ENCODE peak calls at places on chromosome 19, in ten cellular contexts. O, C, K, M, E, D, Y, H, S and Q are unnamed samples. For H3K4me1, the result is how much of the 10 kb centered on the place peaks cover.

GRCh38 chr19:35860818-35861639 is 4.3 kb downstream of the KIRREL2 start:
- DNase-seq in O (peak), C (peak), K (no peak), M (no peak), E (no peak), D (peak), Y (peak), H (no peak), S (no peak), Q (no peak)

GRCh38 chr19:871446-872265 is 12.2 kb downstream of the CFD start:
- DNase-seq in O (no peak), C (peak), K (no peak), M (no peak), E (no peak), D (peak), Y (peak), H (no peak), S (no peak), Q (peak)

GRCh38 chr19:51166846-51167490 is 24.9 kb downstream of the SIGLEC7 start:
- DNase-seq in O (no peak), C (no peak), K (no peak), M (no peak), E (no peak), D (no peak), Y (no peak), H (no peak), S (peak), Q (peak)

GRCh38 chr19:38079926-38080380 is 144.1 kb downstream of the DPF1 start:
- DNase-seq in O (peak), C (peak), K (no peak), M (no peak), E (peak), D (peak), Y (no peak), H (peak), S (no peak), Q (no peak)

GRCh38 chr19:35318679-35319448 is 10.1 kb upstream of the CD22 start:
- DNase-seq in O (peak), C (no peak), K (peak), M (peak), E (peak), D (peak), Y (peak), H (peak), S (peak), Q (peak)

GRCh38 chr19:4454952-4455738 is 2.4 kb downstream of the UBXN6 start:
- DNase-seq in O (no peak), C (no peak), K (no peak), M (no peak), E (no peak), D (no peak), Y (peak), H (no peak), S (no peak), Q (no peak)

GRCh38 chr19:52219611-52220010 is 29.8 kb downstream of the PPP2R1A start:
- DNase-seq in O (peak), C (no peak), K (no peak), M (no peak), E (no peak), D (no peak), Y (no peak), H (no peak), S (no peak), Q (no peak)

GRCh38 chr19:17947815-17948473 is 15.1 kb downstream of the CCDC124 start:
- DNase-seq in O (peak), C (peak), K (peak), M (peak), E (peak), D (peak), Y (peak), H (no peak), S (peak), Q (peak)

GRCh38 chr19:12791345-12792047 is at the start of gene JUNB:
- DNase-seq in O (peak), C (peak), K (peak), M (peak), E (peak), D (peak), Y (peak), H (no peak), S (peak), Q (peak)

GRCh38 chr19:45767410-45767880 is 1.6 kb downstream of the SIX5 start:
- DNase-seq in O (peak), C (peak), K (no peak), M (peak), E (peak), D (peak), Y (peak), H (no peak), S (peak), Q (no peak)

GRCh38 chr19:55358943-55359908 is 3.8 kb downstream of the GARIN5B start:
- DNase-seq in O (no peak), C (no peak), K (no peak), M (no peak), E (no peak), D (no peak), Y (no peak), H (no peak), S (no peak), Q (no peak)

GRCh38 chr19:57947419-57948134 is at the start of gene ZNF256:
- DNase-seq in O (peak), C (peak), K (no peak), M (peak), E (peak), D (peak), Y (peak), H (peak), S (peak), Q (peak)

GRCh38 chr19:58468216-58468839 is 1.4 kb downstream of the ZNF324 start:
- DNase-seq in O (no peak), C (no peak), K (no peak), M (no peak), E (no peak), D (no peak), Y (no peak), H (no peak), S (no peak), Q (no peak)

GRCh38 chr19:28324275-28325060 is 888.5 kb downstream of the UQCRFS1 start:
- DNase-seq in O (no peak), C (peak), K (no peak), M (no peak), E (no peak), D (no peak), Y (no peak), H (no peak), S (no peak), Q (no peak)
- TF ChIP-seq POLR2AphosphoS5 in O (no peak), C (no peak), K (no peak), M (no peak), E (no peak), D (no peak), Y (no peak), H (no peak), S (no peak), Q (no peak)

DNA sequence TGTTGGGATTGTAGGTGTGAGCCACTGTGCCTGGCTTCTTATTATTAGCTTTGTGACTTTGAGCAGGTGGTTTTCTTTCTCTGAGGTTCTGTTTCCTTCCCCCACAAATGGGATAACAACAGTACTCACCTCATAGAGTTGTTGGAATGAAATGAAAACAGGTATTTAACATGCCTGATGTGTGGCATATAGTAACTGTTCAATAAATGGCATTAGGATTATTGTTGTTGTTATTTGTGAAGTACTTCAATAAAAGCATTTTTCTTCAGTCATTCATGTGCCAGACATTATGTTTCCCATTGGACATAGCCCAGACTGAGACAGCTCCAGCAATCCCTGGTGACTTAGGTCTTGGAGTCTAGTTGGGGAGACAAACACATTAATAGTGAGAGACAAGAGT is 1.5 kb downstream of the MEGF8 start:
- DNase-seq in O (no peak), C (no peak), K (no peak), M (no peak), E (no peak), D (no peak), Y (no peak), H (no peak), S (no peak), Q (no peak)
- H3K4me3 ChIP-seq in O (peak), C (peak), K (peak), M (no peak), E (no peak), D (no peak), Y (no peak), H (no peak), S (no peak), Q (no peak)

GRCh38 chr19:41323023-41323422 is 13.1 kb downstream of the CCDC97 start:
- DNase-seq in O (no peak), C (no peak), K (no peak), M (no peak), E (peak), D (no peak), Y (no peak), H (no peak), S (no peak), Q (no peak)
- H3K4me1 ChIP-seq in O (half or more), C (half or more), K (under half), M (under half), E (half or more), D (half or more), Y (half or more), H (under half), S (half or more), Q (half or more)

GRCh38 chr19:49555600-49556411 is 24.6 kb downstream of the NOSIP start:
- DNase-seq in O (peak), C (peak), K (peak), M (no peak), E (peak), D (no peak), Y (peak), H (no peak), S (peak), Q (peak)

GRCh38 chr19:49556412-49557398 is 23.7 kb downstream of the NOSIP start:
- DNase-seq in O (no peak), C (peak), K (no peak), M (no peak), E (no peak), D (no peak), Y (no peak), H (no peak), S (no peak), Q (no peak)

GRCh38 chr19:49553451-49554271 is 25.9 kb downstream of the RCN3 start:
- DNase-seq in O (peak), C (no peak), K (no peak), M (no peak), E (peak), D (peak), Y (no peak), H (no peak), S (no peak), Q (no peak)

GRCh38 chr19:49552749-49553148 is 24.9 kb downstream of the RCN3 start:
- DNase-seq in O (no peak), C (no peak), K (no peak), M (no peak), E (no peak), D (no peak), Y (no peak), H (no peak), S (no peak), Q (no peak)

GRCh38 chr19:49554701-49555181 is 25.6 kb downstream of the NOSIP start:
- DNase-seq in O (no peak), C (no peak), K (no peak), M (no peak), E (peak), D (no peak), Y (no peak), H (no peak), S (no peak), Q (peak)
- TF ChIP-seq POLR2AphosphoS5 in O (no peak), C (no peak), K (no peak), M (peak), E (peak), D (no peak), Y (no peak), H (no peak), S (peak), Q (peak)

GRCh38 chr19:48964205-48965032 is 690 bp upstream of the FTL start:
- DNase-seq in O (peak), C (peak), K (no peak), M (no peak), E (no peak), D (peak), Y (no peak), H (no peak), S (peak), Q (no peak)

GRCh38 chr19:48965033-48965805 is at the start of gene FTL:
- DNase-seq in O (peak), C (peak), K (peak), M (peak), E (peak), D (peak), Y (peak), H (peak), S (peak), Q (peak)

GRCh38 chr19:48962849-48963165 is 2.3 kb upstream of the FTL start:
- DNase-seq in O (no peak), C (peak), K (no peak), M (no peak), E (no peak), D (peak), Y (peak), H (no peak), S (no peak), Q (no peak)

GRCh38 chr19:48962029-48962848 is 2.9 kb upstream of the FTL start:
- DNase-seq in O (peak), C (peak), K (no peak), M (no peak), E (no peak), D (peak), Y (peak), H (no peak), S (peak), Q (peak)

GRCh38 chr19:48963371-48964204 is 1.5 kb upstream of the FTL start:
- DNase-seq in O (peak), C (peak), K (no peak), M (peak), E (peak), D (peak), Y (peak), H (no peak), S (peak), Q (peak)
- H3K4me3 ChIP-seq in O (peak), C (peak), K (peak), M (peak), E (no peak), D (peak), Y (peak), H (peak), S (peak), Q (peak)

GRCh38 chr19:5977222-5977784 is 637 bp downstream of the RANBP3 start:
- DNase-seq in O (no peak), C (no peak), K (no peak), M (no peak), E (no peak), D (no peak), Y (no peak), H (no peak), S (no peak), Q (peak)
- H3K4me1 ChIP-seq in O (half or more), C (under half), K (under half), M (under half), E (under half), D (half or more), Y (under half), H (under half), S (half or more), Q (half or more)

DNA sequence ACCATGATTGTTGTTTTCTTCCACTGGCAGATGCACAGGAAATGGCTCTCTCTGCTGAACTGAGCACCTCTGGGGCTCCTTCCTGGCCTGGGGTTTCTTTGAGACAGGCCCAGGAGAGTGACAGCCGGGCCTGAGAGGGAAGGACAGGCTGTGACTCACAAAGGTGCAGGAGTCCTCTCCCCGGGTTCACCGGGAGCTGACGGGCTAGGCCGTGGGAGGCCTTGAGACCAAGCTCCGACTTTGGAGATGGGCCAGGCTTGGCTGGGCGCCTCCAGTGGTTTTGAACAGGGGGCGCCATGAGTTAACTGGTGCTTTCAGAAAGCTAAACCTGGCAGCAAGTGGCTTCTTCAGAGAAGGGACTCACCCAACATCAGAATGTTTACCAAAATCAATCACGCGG is 143.4 kb downstream of the URI1 start:
- DNase-seq in O (no peak), C (peak), K (peak), M (no peak), E (no peak), D (peak), Y (peak), H (no peak), S (no peak), Q (peak)
- TF ChIP-seq POLR2AphosphoS5 in O (no peak), C (no peak), K (no peak), M (no peak), E (no peak), D (no peak), Y (no peak), H (no peak), S (no peak), Q (no peak)

DNA sequence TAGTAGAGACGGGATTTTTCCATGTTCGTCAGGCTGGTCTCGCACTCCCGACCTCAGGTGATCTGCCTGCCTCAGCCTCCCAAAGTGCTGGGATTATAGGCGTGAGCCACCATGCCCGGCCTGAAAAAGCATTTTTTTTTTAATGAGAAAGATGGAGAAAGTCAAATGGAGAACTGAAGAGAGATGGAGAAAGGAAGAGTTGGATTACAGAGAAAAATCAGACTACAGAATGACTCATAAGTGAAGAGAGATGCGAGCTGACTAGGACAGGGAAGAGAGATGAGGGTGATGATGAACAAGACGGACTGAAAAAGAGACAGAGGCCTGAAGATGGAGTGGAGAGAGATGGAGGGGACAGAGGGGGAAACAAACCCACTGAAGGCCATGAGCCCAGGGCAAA is 1.5 kb downstream of the DHX34 start:
- DNase-seq in O (no peak), C (no peak), K (no peak), M (no peak), E (no peak), D (no peak), Y (no peak), H (no peak), S (no peak), Q (no peak)
- H3K4me3 ChIP-seq in O (peak), C (peak), K (no peak), M (no peak), E (no peak), D (no peak), Y (no peak), H (no peak), S (no peak), Q (peak)

DNA sequence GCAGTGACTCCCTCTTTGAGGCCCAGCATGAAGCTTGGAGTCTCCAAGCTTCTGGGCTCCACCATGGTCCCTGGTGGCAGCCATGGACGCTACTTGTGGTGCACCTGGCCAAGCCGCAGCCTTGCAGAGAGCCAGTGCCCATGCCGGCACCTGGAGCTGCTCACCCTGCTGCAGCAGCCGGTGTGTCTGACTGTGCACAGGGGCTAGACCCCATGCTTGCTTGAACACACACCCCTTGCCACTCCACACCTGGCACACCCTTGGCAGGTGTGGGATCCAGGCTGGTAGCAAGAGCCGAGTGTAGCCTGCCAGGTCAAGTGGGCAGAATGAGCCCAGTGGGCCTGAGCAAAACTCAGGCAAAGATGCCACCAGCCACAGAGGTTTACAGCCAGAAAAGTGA is 18.6 kb upstream of the MLLT1 start:
- DNase-seq in O (no peak), C (no peak), K (no peak), M (no peak), E (no peak), D (no peak), Y (no peak), H (no peak), S (no peak), Q (peak)
- H3K4me1 ChIP-seq in O (under half), C (under half), K (under half), M (under half), E (under half), D (under half), Y (under half), H (under half), S (under half), Q (under half)